ENCODE peak calls at places on chromosomes 4 and X, in nine cellular contexts. One of them, this sample, is unnamed.

GRCh38 chrX:153158319-153158718 is 20.8 kb upstream of the MAGEA1 start:
- DNase-seq in mesothelial cell of epicardium: no peak
- DNase-seq in kidney: no peak
- DNase-seq in psoas muscle: no peak
- DNase-seq in AG04450: no peak
- DNase-seq in SK-N-SH: no peak
- DNase-seq in upper lobe of right lung: no peak
- DNase-seq in natural killer cell: no peak
- DNase-seq in fibroblast of the aortic adventitia: no peak
- DNase-seq in this sample: no peak

GRCh38 chr4:117085185-117085701 is at the start of gene TRAM1L1:
- DNase-seq in mesothelial cell of epicardium: peak
- DNase-seq in kidney: peak
- DNase-seq in psoas muscle: peak
- DNase-seq in AG04450: peak
- DNase-seq in SK-N-SH: peak
- DNase-seq in upper lobe of right lung: peak
- DNase-seq in natural killer cell: no peak
- DNase-seq in fibroblast of the aortic adventitia: peak
- DNase-seq in this sample: peak

GRCh38 chrX:22974616-22975015 is 25.1 kb upstream of the DDX53 start:
- DNase-seq in mesothelial cell of epicardium: no peak
- DNase-seq in kidney: no peak
- DNase-seq in psoas muscle: no peak
- DNase-seq in AG04450: no peak
- DNase-seq in SK-N-SH: no peak
- DNase-seq in upper lobe of right lung: no peak
- DNase-seq in natural killer cell: no peak
- DNase-seq in fibroblast of the aortic adventitia: no peak
- DNase-seq in this sample: no peak

GRCh38 chr4:174262624-174263444 is 20.6 kb downstream of the FBXO8 start:
- DNase-seq in mesothelial cell of epicardium: no peak
- DNase-seq in kidney: no peak
- DNase-seq in psoas muscle: no peak
- DNase-seq in AG04450: no peak
- DNase-seq in SK-N-SH: no peak
- DNase-seq in upper lobe of right lung: no peak
- DNase-seq in natural killer cell: no peak
- DNase-seq in fibroblast of the aortic adventitia: no peak
- DNase-seq in this sample: no peak

GRCh38 chr4:173181769-173182374 is 13.3 kb downstream of the GALNT7 start:
- DNase-seq in mesothelial cell of epicardium: no peak
- DNase-seq in kidney: no peak
- DNase-seq in psoas muscle: no peak
- DNase-seq in AG04450: no peak
- DNase-seq in SK-N-SH: no peak
- DNase-seq in upper lobe of right lung: no peak
- DNase-seq in natural killer cell: no peak
- DNase-seq in fibroblast of the aortic adventitia: peak
- DNase-seq in this sample: no peak

GRCh38 chr4:28435346-28435745 is 1574.7 kb downstream of the STIM2 start:
- DNase-seq in mesothelial cell of epicardium: no peak
- DNase-seq in kidney: no peak
- DNase-seq in psoas muscle: no peak
- DNase-seq in AG04450: no peak
- DNase-seq in SK-N-SH: no peak
- DNase-seq in upper lobe of right lung: no peak
- DNase-seq in natural killer cell: no peak
- DNase-seq in fibroblast of the aortic adventitia: peak
- DNase-seq in this sample: no peak

GRCh38 chr4:109559983-109560686 is at the start of gene MCUB:
- DNase-seq in mesothelial cell of epicardium: peak
- DNase-seq in kidney: peak
- DNase-seq in psoas muscle: peak
- DNase-seq in AG04450: peak
- DNase-seq in SK-N-SH: peak
- DNase-seq in upper lobe of right lung: peak
- DNase-seq in natural killer cell: peak
- DNase-seq in fibroblast of the aortic adventitia: peak
- DNase-seq in this sample: peak

GRCh38 chrX:13059269-13059668 is 14.8 kb upstream of the FAM9C start:
- DNase-seq in mesothelial cell of epicardium: no peak
- DNase-seq in kidney: no peak
- DNase-seq in psoas muscle: no peak
- DNase-seq in AG04450: no peak
- DNase-seq in SK-N-SH: no peak
- DNase-seq in upper lobe of right lung: no peak
- DNase-seq in natural killer cell: no peak
- DNase-seq in fibroblast of the aortic adventitia: no peak
- DNase-seq in this sample: no peak

GRCh38 chr4:150010525-150011126 is 67.6 kb upstream of the DCLK2 start:
- DNase-seq in mesothelial cell of epicardium: no peak
- DNase-seq in kidney: no peak
- DNase-seq in psoas muscle: no peak
- DNase-seq in AG04450: peak
- DNase-seq in SK-N-SH: peak
- DNase-seq in upper lobe of right lung: no peak
- DNase-seq in natural killer cell: no peak
- DNase-seq in fibroblast of the aortic adventitia: peak
- DNase-seq in this sample: peak

GRCh38 chr4:78864405-78865024 is 74.7 kb downstream of the PAQR3 start:
- DNase-seq in mesothelial cell of epicardium: no peak
- DNase-seq in kidney: no peak
- DNase-seq in psoas muscle: no peak
- DNase-seq in AG04450: peak
- DNase-seq in SK-N-SH: peak
- DNase-seq in upper lobe of right lung: no peak
- DNase-seq in natural killer cell: no peak
- DNase-seq in fibroblast of the aortic adventitia: peak
- DNase-seq in this sample: no peak

GRCh38 chr4:99943904-99944437 is 2.4 kb downstream of the DNAJB14 start:
- DNase-seq in mesothelial cell of epicardium: no peak
- DNase-seq in kidney: no peak
- DNase-seq in psoas muscle: no peak
- DNase-seq in AG04450: no peak
- DNase-seq in SK-N-SH: no peak
- DNase-seq in upper lobe of right lung: no peak
- DNase-seq in natural killer cell: no peak
- DNase-seq in fibroblast of the aortic adventitia: no peak
- DNase-seq in this sample: no peak

GRCh38 chr4:6351246-6352000 is 81.8 kb downstream of the WFS1 start:
- DNase-seq in mesothelial cell of epicardium: no peak
- DNase-seq in kidney: no peak
- DNase-seq in psoas muscle: no peak
- DNase-seq in AG04450: no peak
- DNase-seq in SK-N-SH: no peak
- DNase-seq in upper lobe of right lung: no peak
- DNase-seq in natural killer cell: no peak
- DNase-seq in fibroblast of the aortic adventitia: no peak
- DNase-seq in this sample: no peak

GRCh38 chr4:169005453-169006099 is 4.5 kb downstream of the CBR4 start:
- DNase-seq in mesothelial cell of epicardium: no peak
- DNase-seq in kidney: no peak
- DNase-seq in psoas muscle: no peak
- DNase-seq in AG04450: no peak
- DNase-seq in SK-N-SH: no peak
- DNase-seq in upper lobe of right lung: no peak
- DNase-seq in natural killer cell: no peak
- DNase-seq in fibroblast of the aortic adventitia: peak
- DNase-seq in this sample: no peak

DNA sequence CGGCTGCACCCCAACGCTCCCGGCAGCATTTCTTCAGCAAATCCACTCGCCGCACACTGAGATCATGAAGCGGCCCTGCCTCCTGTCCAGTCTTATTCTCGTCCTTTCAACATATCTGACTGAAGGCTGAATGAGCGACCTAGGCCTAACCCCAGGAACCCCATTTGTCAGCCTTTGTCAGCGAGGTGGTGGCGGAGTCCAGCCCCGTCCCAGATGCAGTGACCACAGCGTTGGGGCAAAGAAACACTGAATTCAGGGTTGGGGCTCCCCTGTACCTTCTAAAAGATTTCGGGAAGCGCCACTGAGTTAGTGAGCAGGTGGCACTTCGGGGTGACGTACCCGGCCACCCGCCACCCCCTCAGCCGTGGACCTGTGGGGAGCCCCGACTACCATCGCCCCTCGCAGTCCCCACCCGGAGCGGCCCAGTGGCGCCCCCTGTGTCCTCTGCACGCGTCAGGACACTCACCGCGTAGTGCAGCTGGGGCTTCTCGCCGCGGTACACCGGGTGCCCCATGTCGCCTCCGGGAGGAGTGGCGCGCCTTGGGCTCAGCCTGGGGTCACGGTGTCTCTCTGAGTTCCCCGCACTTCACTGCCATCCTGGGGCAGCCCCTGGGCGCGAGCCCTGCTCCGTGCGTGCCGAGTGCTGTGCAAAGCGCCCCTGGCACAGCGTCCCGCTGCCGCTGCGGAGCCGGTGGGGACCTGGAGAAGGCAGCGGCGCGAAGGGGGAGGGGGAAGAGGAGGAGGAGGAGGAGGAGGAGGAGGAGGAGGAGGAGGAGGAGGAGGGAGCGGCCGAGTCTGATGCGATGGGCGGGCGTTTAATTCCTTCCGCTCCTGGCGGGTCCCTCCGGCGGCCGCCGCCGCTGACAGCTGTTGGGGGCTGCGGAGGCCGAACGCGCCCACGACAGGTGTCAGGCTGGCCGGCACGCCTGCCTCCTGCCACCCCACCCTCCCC is 134.1 kb downstream of the AMELX start:
- DNase-seq in mesothelial cell of epicardium: no peak
- DNase-seq in kidney: peak
- DNase-seq in psoas muscle: peak
- DNase-seq in AG04450: no peak
- DNase-seq in SK-N-SH: peak
- DNase-seq in upper lobe of right lung: peak
- DNase-seq in natural killer cell: no peak
- DNase-seq in fibroblast of the aortic adventitia: peak
- DNase-seq in this sample: peak
- TF ChIP-seq CTCF in mesothelial cell of epicardium: no peak
- TF ChIP-seq CTCF in kidney: peak
- TF ChIP-seq CTCF in psoas muscle: no peak
- TF ChIP-seq CTCF in AG04450: peak
- TF ChIP-seq CTCF in SK-N-SH: peak
- TF ChIP-seq CTCF in upper lobe of right lung: peak
- TF ChIP-seq CTCF in natural killer cell: no peak
- TF ChIP-seq CTCF in fibroblast of the aortic adventitia: peak
- TF ChIP-seq CTCF in this sample: peak

GRCh38 chrX:144335402-144335801 is 451.5 kb downstream of the UBE2NL start:
- DNase-seq in mesothelial cell of epicardium: no peak
- DNase-seq in kidney: no peak
- DNase-seq in psoas muscle: no peak
- DNase-seq in AG04450: no peak
- DNase-seq in SK-N-SH: peak
- DNase-seq in upper lobe of right lung: no peak
- DNase-seq in natural killer cell: no peak
- DNase-seq in fibroblast of the aortic adventitia: no peak
- DNase-seq in this sample: no peak
- TF ChIP-seq CTCF in mesothelial cell of epicardium: no peak
- TF ChIP-seq CTCF in kidney: no peak
- TF ChIP-seq CTCF in psoas muscle: no peak
- TF ChIP-seq CTCF in AG04450: no peak
- TF ChIP-seq CTCF in SK-N-SH: no peak
- TF ChIP-seq CTCF in upper lobe of right lung: no peak
- TF ChIP-seq CTCF in natural killer cell: no peak
- TF ChIP-seq CTCF in fibroblast of the aortic adventitia: no peak
- TF ChIP-seq CTCF in this sample: no peak

GRCh38 chr4:103499094-103499493 is 220.7 kb downstream of the TACR3 start:
- DNase-seq in mesothelial cell of epicardium: no peak
- DNase-seq in kidney: no peak
- DNase-seq in psoas muscle: no peak
- DNase-seq in AG04450: no peak
- DNase-seq in SK-N-SH: no peak
- DNase-seq in upper lobe of right lung: no peak
- DNase-seq in natural killer cell: no peak
- DNase-seq in fibroblast of the aortic adventitia: no peak
- DNase-seq in this sample: no peak
- TF ChIP-seq CTCF in mesothelial cell of epicardium: no peak
- TF ChIP-seq CTCF in kidney: no peak
- TF ChIP-seq CTCF in psoas muscle: no peak
- TF ChIP-seq CTCF in AG04450: no peak
- TF ChIP-seq CTCF in SK-N-SH: peak
- TF ChIP-seq CTCF in upper lobe of right lung: no peak
- TF ChIP-seq CTCF in natural killer cell: no peak
- TF ChIP-seq CTCF in fibroblast of the aortic adventitia: peak
- TF ChIP-seq CTCF in this sample: no peak

GRCh38 chrX:51182545-51182944 is 150.1 kb upstream of the NUDT10 start:
- DNase-seq in mesothelial cell of epicardium: no peak
- DNase-seq in kidney: no peak
- DNase-seq in psoas muscle: no peak
- DNase-seq in AG04450: no peak
- DNase-seq in SK-N-SH: peak
- DNase-seq in upper lobe of right lung: no peak
- DNase-seq in natural killer cell: no peak
- DNase-seq in fibroblast of the aortic adventitia: no peak
- DNase-seq in this sample: no peak
- TF ChIP-seq CTCF in mesothelial cell of epicardium: no peak
- TF ChIP-seq CTCF in kidney: no peak
- TF ChIP-seq CTCF in psoas muscle: no peak
- TF ChIP-seq CTCF in AG04450: no peak
- TF ChIP-seq CTCF in SK-N-SH: peak
- TF ChIP-seq CTCF in upper lobe of right lung: no peak
- TF ChIP-seq CTCF in natural killer cell: no peak
- TF ChIP-seq CTCF in fibroblast of the aortic adventitia: no peak
- TF ChIP-seq CTCF in this sample: peak

GRCh38 chr4:54614094-54614493 is 43.7 kb upstream of the KIT start:
- DNase-seq in mesothelial cell of epicardium: no peak
- DNase-seq in kidney: no peak
- DNase-seq in psoas muscle: no peak
- DNase-seq in AG04450: no peak
- DNase-seq in SK-N-SH: no peak
- DNase-seq in upper lobe of right lung: no peak
- DNase-seq in natural killer cell: no peak
- DNase-seq in fibroblast of the aortic adventitia: no peak
- DNase-seq in this sample: no peak

GRCh38 chr4:54607521-54607920 is 50.2 kb upstream of the KIT start:
- DNase-seq in mesothelial cell of epicardium: no peak
- DNase-seq in kidney: no peak
- DNase-seq in psoas muscle: no peak
- DNase-seq in AG04450: no peak
- DNase-seq in SK-N-SH: no peak
- DNase-seq in upper lobe of right lung: no peak
- DNase-seq in natural killer cell: no peak
- DNase-seq in fibroblast of the aortic adventitia: no peak
- DNase-seq in this sample: no peak

GRCh38 chr4:54607067-54607466 is 50.7 kb upstream of the KIT start:
- DNase-seq in mesothelial cell of epicardium: no peak
- DNase-seq in kidney: no peak
- DNase-seq in psoas muscle: no peak
- DNase-seq in AG04450: no peak
- DNase-seq in SK-N-SH: no peak
- DNase-seq in upper lobe of right lung: no peak
- DNase-seq in natural killer cell: no peak
- DNase-seq in fibroblast of the aortic adventitia: no peak
- DNase-seq in this sample: no peak

DNA sequence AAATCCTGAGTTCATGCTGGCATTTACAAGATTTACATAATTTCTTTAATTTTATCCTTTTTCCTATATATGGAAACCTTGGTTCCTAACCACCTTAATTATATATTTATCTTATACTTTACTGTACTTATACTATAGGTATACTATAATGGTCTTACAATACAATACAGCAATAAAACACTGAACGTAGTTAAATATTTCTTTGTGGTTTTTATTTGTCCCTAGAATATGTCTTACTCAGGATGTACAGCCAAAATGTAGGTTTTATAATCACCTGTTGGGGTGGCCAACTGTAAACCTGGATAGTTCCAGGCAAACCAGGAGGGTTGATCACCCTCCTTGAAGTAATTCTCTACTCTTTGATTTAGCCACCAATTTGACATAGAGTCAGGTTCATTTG is 48.4 kb upstream of the KIT start:
- DNase-seq in mesothelial cell of epicardium: no peak
- DNase-seq in kidney: no peak
- DNase-seq in psoas muscle: no peak
- DNase-seq in AG04450: no peak
- DNase-seq in SK-N-SH: no peak
- DNase-seq in upper lobe of right lung: no peak
- DNase-seq in natural killer cell: no peak
- DNase-seq in fibroblast of the aortic adventitia: no peak
- DNase-seq in this sample: no peak
- TF ChIP-seq CTCF in mesothelial cell of epicardium: no peak
- TF ChIP-seq CTCF in kidney: no peak
- TF ChIP-seq CTCF in psoas muscle: no peak
- TF ChIP-seq CTCF in AG04450: no peak
- TF ChIP-seq CTCF in SK-N-SH: no peak
- TF ChIP-seq CTCF in upper lobe of right lung: no peak
- TF ChIP-seq CTCF in natural killer cell: no peak
- TF ChIP-seq CTCF in fibroblast of the aortic adventitia: no peak
- TF ChIP-seq CTCF in this sample: no peak

This sample was measured in progenitor cell of endocrine pancreas.